ENCODE peak calls at places on chromosomes 12 and 14, in eight cellular contexts. P, U, W, H, B, G, O and N are unnamed samples. For H3K4me1, the result is how much of the 10 kb centered on the place peaks cover.

GRCh38 chr14:28571636-28572035 is 195.0 kb upstream of the FOXG1 start:
- DNase-seq in H (no peak), U (peak), B (no peak), P (no peak), G (no peak), W (no peak), O (no peak), N (peak)

GRCh38 chr12:70719672-70720420 is 82.6 kb upstream of the PTPRB start:
- DNase-seq in B (peak), O (no peak), W (peak), G (peak), H (no peak), P (peak), U (peak), N (no peak)

GRCh38 chr14:90795744-90796143 is 20.5 kb downstream of the TTC7B start:
- DNase-seq in W (no peak), U (peak), O (no peak), B (no peak), P (no peak), G (no peak), H (no peak), N (peak)

GRCh38 chr14:70857499-70857895 is 48.2 kb upstream of the MAP3K9 start:
- DNase-seq in W (no peak), B (no peak), O (no peak), H (no peak), G (no peak), U (no peak), P (no peak), N (no peak)

GRCh38 chr12:46214668-46215429 is 54.0 kb downstream of the SLC38A1 start:
- DNase-seq in H (no peak), B (no peak), U (no peak), P (no peak), G (no peak), W (peak), O (no peak), N (no peak)

GRCh38 chr12:88132387-88132786 is 9.5 kb downstream of the CEP290 start:
- DNase-seq in G (no peak), B (no peak), H (no peak), W (no peak), P (no peak), O (no peak), U (no peak), N (no peak)

GRCh38 chr14:70663707-70664179 is 22.0 kb downstream of the TTC9 start:
- DNase-seq in U (peak), W (no peak), H (no peak), P (no peak), O (no peak), B (no peak), G (no peak), N (no peak)

GRCh38 chr14:54767450-54767849 is 135.2 kb downstream of the GCH1 start:
- DNase-seq in W (no peak), P (no peak), O (no peak), G (no peak), H (no peak), U (no peak), B (peak), N (no peak)

GRCh38 chr14:61112506-61112905 is 131.5 kb downstream of the SLC38A6 start:
- DNase-seq in W (no peak), P (no peak), U (no peak), B (no peak), O (no peak), H (no peak), G (no peak), N (no peak)

GRCh38 chr12:22974865-22975264 is 349.9 kb downstream of the ETNK1 start:
- DNase-seq in P (no peak), H (no peak), B (no peak), W (no peak), G (no peak), U (peak), O (no peak), N (peak)

GRCh38 chr14:91230363-91231035 is 14.0 kb downstream of the GPR68 start:
- DNase-seq in G (no peak), U (peak), O (no peak), H (no peak), P (no peak), W (no peak), B (no peak), N (no peak)

GRCh38 chr14:104113631-104114420 is 24.6 kb upstream of the KIF26A start:
- DNase-seq in W (peak), H (no peak), U (no peak), O (peak), B (no peak), P (no peak), G (no peak), N (no peak)

GRCh38 chr12:123267991-123268843 is 3.4 kb downstream of the CDK2AP1 start:
- DNase-seq in B (no peak), U (no peak), H (no peak), P (no peak), O (no peak), G (no peak), W (no peak), N (no peak)

GRCh38 chr12:132159555-132160003 is 15.3 kb downstream of the NOC4L start:
- DNase-seq in O (no peak), H (no peak), P (no peak), B (no peak), U (no peak), W (no peak), G (no peak), N (no peak)

GRCh38 chr14:106396999-106397398 is 870.6 kb downstream of the TMEM121 start:
- DNase-seq in O (no peak), U (no peak), P (no peak), H (no peak), B (no peak), G (no peak), W (no peak), N (no peak)

GRCh38 chr12:99810718-99811593 is 163.4 kb downstream of the GARIN6 start:
- DNase-seq in H (no peak), U (peak), P (no peak), B (no peak), O (no peak), W (no peak), G (no peak), N (no peak)

GRCh38 chr14:54881235-54881760 is 21.3 kb downstream of the GCH1 start:
- DNase-seq in U (peak), P (no peak), B (no peak), O (no peak), W (no peak), G (no peak), H (no peak), N (peak)

GRCh38 chr12:13193403-13194100 is 3.0 kb upstream of the EMP1 start:
- DNase-seq in G (no peak), O (no peak), H (no peak), P (no peak), U (no peak), W (no peak), B (no peak), N (no peak)

GRCh38 chr12:24133385-24133784 is 183.9 kb upstream of the SOX5 start:
- DNase-seq in P (peak), O (no peak), U (no peak), B (no peak), H (no peak), W (no peak), G (no peak), N (no peak)

GRCh38 chr14:35268946-35269345 is 23.2 kb upstream of the PSMA6 start:
- DNase-seq in H (no peak), G (no peak), U (no peak), P (no peak), W (no peak), B (no peak), O (no peak), N (no peak)

GRCh38 chr14:99755068-99755405 is 38.2 kb upstream of the EML1 start:
- DNase-seq in H (no peak), P (no peak), B (no peak), U (no peak), G (no peak), O (no peak), W (no peak), N (no peak)

GRCh38 chr14:74571901-74572828 is 39.9 kb downstream of the LTBP2 start:
- DNase-seq in G (no peak), U (peak), P (no peak), O (no peak), W (peak), B (no peak), H (no peak), N (peak)

GRCh38 chr14:69260979-69261605 is 1.1 kb downstream of the GALNT16 start:
- DNase-seq in G (peak), H (no peak), P (peak), O (peak), W (peak), U (no peak), B (no peak), N (no peak)

GRCh38 chr12:22334696-22335290 is at the start of gene ST8SIA1:
- DNase-seq in U (peak), P (peak), O (no peak), B (peak), H (no peak), W (peak), G (peak), N (no peak)

GRCh38 chr14:62126885-62127478 is 364.8 kb downstream of the SNAPC1 start:
- DNase-seq in U (peak), O (no peak), W (no peak), H (no peak), G (peak), B (no peak), P (no peak), N (no peak)

GRCh38 chr12:85765443-85765842 is 70.8 kb downstream of the RASSF9 start:
- DNase-seq in U (no peak), P (no peak), G (no peak), B (no peak), W (no peak), H (no peak), O (no peak), N (no peak)

GRCh38 chr12:55817352-55818139 is at the start of the genes ORMDL2 and SARNP:
- DNase-seq in O (peak), W (peak), P (peak), U (peak), H (peak), B (peak), G (peak), N (peak)

GRCh38 chr12:6466184-6466573 is 4.3 kb downstream of the VAMP1 start:
- DNase-seq in P (no peak), U (no peak), O (no peak), G (no peak), B (no peak), H (no peak), W (no peak), N (no peak)

GRCh38 chr12:130993759-130994670 is 40.3 kb downstream of the ADGRD1 start:
- DNase-seq in H (no peak), W (no peak), P (no peak), B (peak), G (no peak), U (no peak), O (no peak), N (no peak)

GRCh38 chr14:77023001-77023996 is 5.2 kb downstream of the IRF2BPL start:
- DNase-seq in P (peak), H (no peak), W (peak), U (peak), B (peak), G (peak), O (peak), N (no peak)
- TF ChIP-seq CTCF in P (peak), H (no peak), W (peak), U (peak), B (peak), G (peak), O (peak), N (peak)

GRCh38 chr12:29282452-29282851 is 98.5 kb downstream of the ERGIC2 start:
- DNase-seq in O (no peak), W (no peak), B (no peak), P (no peak), U (no peak), G (no peak), H (no peak), N (no peak)

GRCh38 chr12:29275834-29276233 is 105.1 kb downstream of the ERGIC2 start:
- DNase-seq in W (no peak), G (no peak), H (no peak), O (no peak), U (no peak), B (no peak), P (no peak), N (no peak)

GRCh38 chr12:29283969-29284368 is 97.0 kb downstream of the ERGIC2 start:
- DNase-seq in W (no peak), O (no peak), P (no peak), B (no peak), H (no peak), U (peak), G (no peak), N (no peak)

GRCh38 chr12:29273178-29273843 is 107.7 kb downstream of the ERGIC2 start:
- DNase-seq in O (no peak), U (no peak), H (no peak), P (peak), W (no peak), G (no peak), B (no peak), N (no peak)

GRCh38 chr12:29278673-29279420 is 102.1 kb downstream of the ERGIC2 start:
- DNase-seq in U (no peak), W (no peak), O (no peak), B (no peak), H (no peak), G (no peak), P (no peak), N (no peak)
- H3K27ac ChIP-seq in U (no peak), W (no peak), O (no peak), B (no peak), H (no peak), G (no peak), P (no peak), N (no peak)

GRCh38 chr12:57224973-57225679 is 4.4 kb upstream of the SHMT2 start:
- DNase-seq in G (peak), O (peak), H (no peak), U (peak), B (peak), P (peak), W (peak), N (no peak)
- H3K4me1 ChIP-seq in G (under half), O (under half), H (under half), U (under half), B (under half), P (under half), W (under half), N (under half)

GRCh38 chr12:95943231-95943842 is at the start of gene AMDHD1:
- DNase-seq in H (no peak), O (peak), P (peak), B (peak), U (peak), W (peak), G (peak), N (no peak)
- TF ChIP-seq CTCF in H (peak), O (peak), P (peak), B (peak), U (peak), W (no peak), G (peak), N (peak)

DNA sequence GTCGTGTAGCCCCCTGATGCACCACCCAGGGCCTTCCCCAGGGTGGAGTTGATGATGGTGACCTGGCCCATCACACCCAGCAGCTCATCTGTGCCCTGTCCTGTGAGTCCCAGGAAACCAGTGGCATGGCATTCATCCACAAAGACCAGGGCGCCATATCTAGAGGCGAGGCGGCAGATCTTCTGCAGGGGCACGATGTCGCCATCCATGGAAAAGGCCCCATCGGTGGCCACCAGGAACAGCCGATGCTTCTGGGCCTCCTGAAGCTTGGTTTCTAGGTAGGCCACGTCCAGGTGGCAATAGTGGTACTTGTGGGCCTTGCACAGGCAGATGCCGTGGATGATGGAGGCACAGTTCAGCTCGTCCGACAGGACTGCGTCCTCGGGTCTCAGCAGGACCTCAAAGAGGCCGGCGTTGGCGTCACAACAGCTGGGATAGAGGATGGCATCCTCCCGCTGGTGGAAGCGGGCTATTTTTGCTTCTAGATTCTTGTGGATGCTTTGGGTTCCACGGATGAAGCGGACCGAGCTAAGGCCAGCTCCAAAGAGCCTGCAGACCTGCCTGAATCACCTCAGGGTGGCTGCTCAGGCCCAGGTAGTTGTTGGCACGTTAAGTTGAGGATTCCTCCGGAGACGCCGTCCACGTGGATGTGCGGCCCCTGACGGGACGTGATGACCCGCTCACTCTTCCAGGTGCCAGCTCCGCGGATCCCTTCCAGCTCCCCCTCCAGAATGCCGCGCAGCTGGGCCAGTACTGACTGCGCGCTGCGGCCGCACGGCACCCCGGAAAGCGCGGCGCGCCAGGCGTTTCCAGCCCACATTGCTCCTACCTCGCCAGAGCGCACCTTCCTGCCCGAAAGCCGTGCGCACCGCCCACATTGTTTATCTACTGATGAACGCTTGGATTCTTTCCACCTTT is 47.0 kb downstream of the WDR89 start:
- DNase-seq in P (no peak), G (no peak), U (no peak), W (no peak), B (no peak), O (no peak), H (no peak), N (no peak)
- H3K27ac ChIP-seq in P (no peak), G (no peak), U (no peak), W (no peak), B (no peak), O (no peak), H (no peak), N (no peak)

DNA sequence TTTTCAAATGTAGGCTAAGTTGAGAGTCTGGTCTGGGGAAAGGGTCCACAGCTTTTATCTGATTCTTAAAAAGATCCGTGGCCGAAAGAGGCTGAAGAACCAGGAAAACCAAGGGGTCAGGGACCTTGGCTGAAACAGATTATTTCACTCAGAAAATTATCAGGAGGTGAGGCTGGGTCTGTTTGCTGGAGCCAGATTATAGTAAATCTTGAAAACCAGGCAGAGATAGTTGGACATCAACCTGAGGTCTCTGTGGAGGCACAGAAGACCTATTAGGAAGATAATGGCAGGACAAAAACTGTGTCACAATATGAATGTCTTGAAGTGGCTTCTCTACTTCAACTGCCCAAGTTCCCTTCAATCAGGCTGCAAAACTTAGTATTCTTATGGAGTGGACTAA is 1.6 kb upstream of the MED21 start:
- DNase-seq in P (no peak), U (no peak), G (no peak), B (no peak), W (no peak), H (no peak), O (no peak), N (no peak)
- H3K4me1 ChIP-seq in P (under half), U (under half), G (under half), B (under half), W (under half), H (under half), O (under half), N (under half)

DNA sequence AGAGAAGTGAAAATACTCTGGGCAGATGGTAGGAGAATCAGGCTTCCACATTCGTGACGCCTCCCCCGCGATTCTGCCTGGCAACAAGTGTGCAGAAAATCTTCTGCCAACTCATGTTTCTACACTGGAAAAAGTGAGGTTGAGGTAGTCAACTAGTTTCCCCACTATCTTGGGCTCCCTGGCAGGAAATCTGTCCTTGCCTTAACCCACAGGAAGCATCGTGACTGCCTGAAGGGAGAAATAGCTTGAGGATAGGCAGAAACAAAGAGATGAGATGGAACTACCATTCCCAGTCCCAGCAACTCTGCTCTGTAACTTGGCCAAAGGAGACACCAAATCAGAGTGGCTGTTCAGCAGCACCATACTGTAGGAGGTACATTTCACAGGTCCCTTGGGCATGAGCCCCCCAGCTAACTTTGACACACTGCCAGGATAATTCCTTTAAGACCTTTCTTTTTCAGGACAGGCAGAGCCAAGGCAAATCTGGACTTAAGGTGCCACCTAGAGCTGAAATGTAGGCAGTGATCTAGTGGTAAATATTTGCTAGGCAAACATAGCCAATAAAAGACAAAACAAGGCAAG is 205.0 kb downstream of the PTPRO start:
- DNase-seq in P (peak), B (no peak), W (no peak), O (no peak), U (peak), G (no peak), H (no peak), N (peak)
- TF ChIP-seq CTCF in P (peak), B (no peak), W (no peak), O (no peak), U (peak), G (peak), H (no peak), N (peak)